ENCODE peak calls at places on chromosomes 12 and 14, in ten cellular contexts. P is epithelial cell of prostate; X is left ventricle myocardium inferior; A is naive thymus-derived CD4-positive, alpha-beta T cell; S is stomach; J is aorta; Q is brain microvascular endothelial cell; W is Panc1; E is dorsolateral prefrontal cortex; I is fibroblast of lung. T is an unnamed sample.
A peak's percentile ranks its signal among the peaks of the same experiment; 100 is the strongest.

GRCh38 chr12:98587084-98587483 is 6.4 kb upstream of the SLC25A3 start:
- DNase-seq in P (no peak), X (no peak), A (no peak), S (no peak), J (no peak), Q (no peak), W (no peak), E (no peak), I (no peak), T (no peak)

GRCh38 chr12:5830121-5830520 is 114.9 kb downstream of the ANO2 start:
- DNase-seq in P (no peak), X (no peak), A (no peak), S (no peak), J (no peak), Q (no peak), W (no peak), E (no peak), I (no peak), T (no peak)

GRCh38 chr12:82412246-82412645 is 53.9 kb downstream of the METTL25 start:
- DNase-seq in P (no peak), X (no peak), A (no peak), S (no peak), J (no peak), Q (no peak), W (no peak), E (no peak), I (no peak), T (no peak)

GRCh38 chr12:95277139-95277538 is 59.5 kb downstream of the VEZT start:
- DNase-seq in P (no peak), X (no peak), A (no peak), S (no peak), J (no peak), Q (peak; percentile 65), W (no peak), E (no peak), I (peak; percentile 95), T (no peak)

GRCh38 chr14:64628940-64629403 is 75.3 kb upstream of the PLEKHG3 start:
- DNase-seq in P (peak; percentile 62), X (no peak), A (no peak), S (no peak), J (no peak), Q (peak; percentile 89), W (peak; percentile 15), E (no peak), I (peak; percentile 93), T (peak; percentile 50)

GRCh38 chr14:66998013-66998412 is 191.2 kb upstream of the GARIN2 start:
- DNase-seq in P (no peak), X (no peak), A (no peak), S (no peak), J (no peak), Q (no peak), W (no peak), E (no peak), I (no peak), T (no peak)

GRCh38 chr12:75476076-75476475 is 4.5 kb upstream of the GLIPR1 start:
- DNase-seq in P (no peak), X (no peak), A (peak; percentile 36), S (no peak), J (no peak), Q (no peak), W (no peak), E (no peak), I (no peak), T (no peak)

GRCh38 chr12:75750950-75751349 is 239.5 kb upstream of the KRR1 start:
- DNase-seq in P (no peak), X (no peak), A (no peak), S (no peak), J (no peak), Q (peak; percentile 66), W (no peak), E (no peak), I (peak; percentile 98), T (no peak)

GRCh38 chr14:88682495-88683114 is 110.1 kb downstream of the EML5 start:
- DNase-seq in P (no peak), X (no peak), A (no peak), S (no peak), J (no peak), Q (no peak), W (no peak), E (no peak), I (no peak), T (no peak)

DNA sequence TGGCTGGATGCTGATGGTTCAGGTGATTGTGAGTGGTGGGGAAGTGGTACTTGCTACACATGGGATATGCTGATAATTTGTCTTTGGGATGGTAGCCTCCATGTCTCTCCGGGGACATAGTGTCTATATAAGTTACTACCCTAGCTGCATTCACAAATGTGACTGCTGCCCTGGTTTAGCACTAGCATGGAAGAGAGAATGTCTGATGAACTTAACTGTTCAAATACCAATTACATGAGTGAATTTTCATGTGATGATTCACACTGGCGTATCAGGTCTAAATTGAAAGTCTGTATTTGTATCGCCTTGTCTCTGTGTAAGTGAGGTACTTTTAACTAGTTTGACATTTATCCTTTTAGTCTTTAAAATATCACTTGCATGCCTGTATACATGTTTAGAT is 34.4 kb downstream of the ATF7IP start:
- DNase-seq in P (no peak), X (no peak), A (no peak), S (no peak), J (no peak), Q (peak; percentile 39), W (no peak), E (no peak), I (peak; percentile 49), T (no peak)
- H3K27ac ChIP-seq in P (peak overlapping the region; percentile 41), X (no peak overlapping the region), A (peak overlapping the region; percentile 51), S (no peak overlapping the region), J (no peak overlapping the region), Q (peak overlapping the region; percentile 43), W (no peak overlapping the region), E (no peak overlapping the region), I (no peak overlapping the region), T (no peak overlapping the region)

DNA sequence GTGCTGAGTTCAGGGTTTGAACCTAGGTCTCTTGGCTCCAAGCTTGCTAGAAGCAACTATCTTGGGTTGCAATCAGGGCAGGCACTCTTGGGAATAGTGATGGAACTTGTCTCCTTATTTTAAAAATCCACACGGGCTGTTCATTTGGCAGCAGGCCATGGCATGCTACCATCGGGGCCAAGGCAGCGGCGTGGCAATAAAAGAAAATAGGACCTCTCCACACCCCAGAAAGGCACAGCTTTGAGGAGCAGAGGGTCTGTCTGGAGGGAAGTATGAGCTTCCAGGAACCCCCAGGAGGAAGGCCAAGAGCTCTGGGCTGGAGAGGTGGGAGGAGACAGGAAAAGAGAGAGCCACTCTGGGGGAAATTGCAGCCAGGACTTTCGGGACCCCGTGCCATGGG is 15.3 kb downstream of the RPS6KL1 start:
- DNase-seq in P (no peak), X (no peak), A (no peak), S (no peak), J (no peak), Q (no peak), W (no peak), E (peak; percentile 27), I (no peak), T (no peak)
- H3K27ac ChIP-seq in P (no peak overlapping the region), X (peak overlapping the region; percentile 35), A (no peak overlapping the region), S (no peak overlapping the region), J (no peak overlapping the region), Q (no peak overlapping the region), W (no peak overlapping the region), E (no peak overlapping the region), I (no peak overlapping the region), T (no peak overlapping the region)

GRCh38 chr14:23351681-23352505 is 794 bp downstream of the SLC22A17 start:
- DNase-seq in P (no peak), X (no peak), A (no peak), S (no peak), J (peak; percentile 77), Q (no peak), W (no peak), E (peak; percentile 49), I (no peak), T (no peak)
- H3K27ac ChIP-seq in P (no peak overlapping the region), X (peak overlapping the region; percentile 50), A (peak overlapping the region; percentile 58), S (peak overlapping the region; percentile 29), J (no peak overlapping the region), Q (no peak overlapping the region), W (no peak overlapping the region), E (peak overlapping the region; percentile 89), I (no peak overlapping the region), T (peak overlapping the region; percentile 89)

DNA sequence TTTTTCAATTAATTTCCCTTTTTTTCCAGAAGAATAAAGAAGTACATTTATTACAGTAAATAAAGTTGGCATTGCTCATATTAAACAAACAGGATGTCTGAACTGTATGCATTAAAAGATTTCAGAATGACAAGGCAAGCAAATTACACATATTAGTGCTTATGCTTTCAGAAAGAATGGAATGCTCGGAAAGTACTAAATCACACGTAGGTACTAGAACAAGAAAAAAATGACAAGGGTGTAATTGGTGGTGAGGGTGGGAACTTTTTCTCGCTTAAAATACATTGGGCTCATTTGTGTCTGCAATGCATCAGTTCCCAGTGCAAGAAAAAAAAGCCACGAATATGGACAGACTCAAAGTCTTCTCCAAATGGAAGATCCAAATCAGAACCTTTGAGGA is 33.3 kb upstream of the HIF1A start:
- DNase-seq in P (no peak), X (no peak), A (no peak), S (no peak), J (no peak), Q (no peak), W (no peak), E (no peak), I (no peak), T (no peak)
- H3K27ac ChIP-seq in P (peak overlapping the region; percentile 80), X (no peak overlapping the region), A (peak overlapping the region; percentile 54), S (no peak overlapping the region), J (no peak overlapping the region), Q (peak overlapping the region; percentile 71), W (no peak overlapping the region), E (no peak overlapping the region), I (peak overlapping the region; percentile 58), T (no peak overlapping the region)

GRCh38 chr14:93464271-93464670 is 33.5 kb downstream of the UNC79 start:
- DNase-seq in P (no peak), X (no peak), A (no peak), S (no peak), J (no peak), Q (no peak), W (no peak), E (no peak), I (no peak), T (no peak)
- H3K27ac ChIP-seq in P (no peak overlapping the region), X (no peak overlapping the region), A (no peak overlapping the region), S (no peak overlapping the region), J (no peak overlapping the region), Q (no peak overlapping the region), W (no peak overlapping the region), E (no peak overlapping the region), I (no peak overlapping the region), T (no peak overlapping the region)

T was measured in substantia nigra.